ENCODE peak calls at places on chromosomes 1 and 21, in seven cellular contexts. One of them, this sample, is unnamed.

GRCh38 chr1:53267761-53268160 is 29.4 kb upstream of the MAGOH start:
- DNase-seq in HepG2: no peak
- DNase-seq in GM12878: no peak
- DNase-seq in H1: no peak
- DNase-seq in SK-N-SH: no peak
- DNase-seq in K562: no peak
- DNase-seq in HCT116: no peak
- DNase-seq in this sample: no peak

GRCh38 chr1:181508486-181509165 is 25.3 kb downstream of the CACNA1E start:
- DNase-seq in HepG2: no peak
- DNase-seq in GM12878: peak; percentile 69
- DNase-seq in H1: no peak
- DNase-seq in SK-N-SH: no peak
- DNase-seq in K562: no peak
- DNase-seq in HCT116: no peak
- DNase-seq in this sample: no peak

GRCh38 chr1:57061369-57061768 is 95.6 kb upstream of the C8B start:
- DNase-seq in HepG2: peak; percentile 76
- DNase-seq in GM12878: no peak
- DNase-seq in H1: no peak
- DNase-seq in SK-N-SH: no peak
- DNase-seq in K562: peak; percentile 4
- DNase-seq in HCT116: no peak
- DNase-seq in this sample: no peak

GRCh38 chr1:245871881-245872280 is 635.2 kb downstream of the SMYD3 start:
- DNase-seq in HepG2: no peak
- DNase-seq in GM12878: no peak
- DNase-seq in H1: no peak
- DNase-seq in SK-N-SH: no peak
- DNase-seq in K562: no peak
- DNase-seq in HCT116: no peak
- DNase-seq in this sample: no peak

GRCh38 chr1:201432814-201433213 is 11.3 kb upstream of the TNNI1 start:
- DNase-seq in HepG2: no peak
- DNase-seq in GM12878: no peak
- DNase-seq in H1: no peak
- DNase-seq in SK-N-SH: no peak
- DNase-seq in K562: no peak
- DNase-seq in HCT116: no peak
- DNase-seq in this sample: no peak

GRCh38 chr1:94090761-94091160 is 30.2 kb downstream of the ABCA4 start:
- DNase-seq in HepG2: no peak
- DNase-seq in GM12878: no peak
- DNase-seq in H1: no peak
- DNase-seq in SK-N-SH: no peak
- DNase-seq in K562: no peak
- DNase-seq in HCT116: no peak
- DNase-seq in this sample: no peak

GRCh38 chr1:61131716-61132115 is 49.4 kb downstream of the NFIA start:
- DNase-seq in HepG2: no peak
- DNase-seq in GM12878: no peak
- DNase-seq in H1: no peak
- DNase-seq in SK-N-SH: peak; percentile 20
- DNase-seq in K562: no peak
- DNase-seq in HCT116: no peak
- DNase-seq in this sample: no peak

GRCh38 chr1:103525114-103525606 is 339 bp upstream of the RNPC3 start:
- DNase-seq in HepG2: peak; percentile 48
- DNase-seq in GM12878: no peak
- DNase-seq in H1: no peak
- DNase-seq in SK-N-SH: peak; percentile 58
- DNase-seq in K562: peak; percentile 77
- DNase-seq in HCT116: no peak
- DNase-seq in this sample: peak; percentile 36

GRCh38 chr21:17921579-17922530 is 102.7 kb upstream of the C21orf91 start:
- DNase-seq in HepG2: no peak
- DNase-seq in GM12878: no peak
- DNase-seq in H1: no peak
- DNase-seq in SK-N-SH: peak; percentile 19
- DNase-seq in K562: no peak
- DNase-seq in HCT116: no peak
- DNase-seq in this sample: no peak

GRCh38 chr1:102851616-102852015 is 256.7 kb downstream of the COL11A1 start:
- DNase-seq in HepG2: no peak
- DNase-seq in GM12878: no peak
- DNase-seq in H1: no peak
- DNase-seq in SK-N-SH: no peak
- DNase-seq in K562: no peak
- DNase-seq in HCT116: no peak
- DNase-seq in this sample: no peak

GRCh38 chr1:7983086-7983778 is 21.7 kb downstream of the PARK7 start:
- DNase-seq in HepG2: no peak
- DNase-seq in GM12878: no peak
- DNase-seq in H1: no peak
- DNase-seq in SK-N-SH: no peak
- DNase-seq in K562: no peak
- DNase-seq in HCT116: no peak
- DNase-seq in this sample: no peak

GRCh38 chr1:184801503-184801902 is 46.8 kb upstream of the EDEM3 start:
- DNase-seq in HepG2: no peak
- DNase-seq in GM12878: no peak
- DNase-seq in H1: no peak
- DNase-seq in SK-N-SH: no peak
- DNase-seq in K562: no peak
- DNase-seq in HCT116: no peak
- DNase-seq in this sample: peak; percentile 15

GRCh38 chr1:7752512-7753417 is 18.3 kb upstream of the VAMP3 start:
- DNase-seq in HepG2: peak; percentile 69
- DNase-seq in GM12878: no peak
- DNase-seq in H1: no peak
- DNase-seq in SK-N-SH: peak; percentile 62
- DNase-seq in K562: peak; percentile 71
- DNase-seq in HCT116: peak; percentile 32
- DNase-seq in this sample: no peak

GRCh38 chr1:67241200-67241746 is 66.4 kb upstream of the IL12RB2 start:
- DNase-seq in HepG2: no peak
- DNase-seq in GM12878: peak; percentile 27
- DNase-seq in H1: no peak
- DNase-seq in SK-N-SH: no peak
- DNase-seq in K562: no peak
- DNase-seq in HCT116: no peak
- DNase-seq in this sample: no peak

GRCh38 chr1:53277326-53277725 is 39.0 kb upstream of the MAGOH start:
- DNase-seq in HepG2: no peak
- DNase-seq in GM12878: no peak
- DNase-seq in H1: no peak
- DNase-seq in SK-N-SH: no peak
- DNase-seq in K562: no peak
- DNase-seq in HCT116: no peak
- DNase-seq in this sample: no peak

GRCh38 chr21:46150073-46150472 is 5.3 kb downstream of the FTCD start:
- DNase-seq in HepG2: no peak
- DNase-seq in GM12878: no peak
- DNase-seq in H1: no peak
- DNase-seq in SK-N-SH: no peak
- DNase-seq in K562: no peak
- DNase-seq in HCT116: no peak
- DNase-seq in this sample: no peak

GRCh38 chr1:66452162-66452561 is 81.8 kb upstream of the SGIP1 start:
- DNase-seq in HepG2: no peak
- DNase-seq in GM12878: no peak
- DNase-seq in H1: no peak
- DNase-seq in SK-N-SH: no peak
- DNase-seq in K562: no peak
- DNase-seq in HCT116: no peak
- DNase-seq in this sample: no peak

GRCh38 chr1:155127672-155128468 is at the start of gene EFNA1:
- DNase-seq in HepG2: peak; percentile 59
- DNase-seq in GM12878: no peak
- DNase-seq in H1: no peak
- DNase-seq in SK-N-SH: peak; percentile 84
- DNase-seq in K562: peak; percentile 76
- DNase-seq in HCT116: no peak
- DNase-seq in this sample: peak; percentile 83

GRCh38 chr1:230507671-230508407 is 81.7 kb upstream of the PGBD5 start:
- DNase-seq in HepG2: no peak
- DNase-seq in GM12878: no peak
- DNase-seq in H1: no peak
- DNase-seq in SK-N-SH: no peak
- DNase-seq in K562: no peak
- DNase-seq in HCT116: no peak
- DNase-seq in this sample: peak; percentile 55

GRCh38 chr1:5108740-5109139 is 454.3 kb downstream of the AJAP1 start:
- DNase-seq in HepG2: no peak
- DNase-seq in GM12878: no peak
- DNase-seq in H1: no peak
- DNase-seq in SK-N-SH: no peak
- DNase-seq in K562: no peak
- DNase-seq in HCT116: no peak
- DNase-seq in this sample: peak; percentile 20

GRCh38 chr1:92315766-92316413 is 17.0 kb downstream of the RPAP2 start:
- DNase-seq in HepG2: no peak
- DNase-seq in GM12878: no peak
- DNase-seq in H1: no peak
- DNase-seq in SK-N-SH: no peak
- DNase-seq in K562: no peak
- DNase-seq in HCT116: no peak
- DNase-seq in this sample: no peak

GRCh38 chr1:150562384-150563339 is 13.5 kb downstream of the ADAMTSL4 start:
- DNase-seq in HepG2: no peak
- DNase-seq in GM12878: peak; percentile 97
- DNase-seq in H1: no peak
- DNase-seq in SK-N-SH: no peak
- DNase-seq in K562: peak; percentile 53
- DNase-seq in HCT116: no peak
- DNase-seq in this sample: no peak

DNA sequence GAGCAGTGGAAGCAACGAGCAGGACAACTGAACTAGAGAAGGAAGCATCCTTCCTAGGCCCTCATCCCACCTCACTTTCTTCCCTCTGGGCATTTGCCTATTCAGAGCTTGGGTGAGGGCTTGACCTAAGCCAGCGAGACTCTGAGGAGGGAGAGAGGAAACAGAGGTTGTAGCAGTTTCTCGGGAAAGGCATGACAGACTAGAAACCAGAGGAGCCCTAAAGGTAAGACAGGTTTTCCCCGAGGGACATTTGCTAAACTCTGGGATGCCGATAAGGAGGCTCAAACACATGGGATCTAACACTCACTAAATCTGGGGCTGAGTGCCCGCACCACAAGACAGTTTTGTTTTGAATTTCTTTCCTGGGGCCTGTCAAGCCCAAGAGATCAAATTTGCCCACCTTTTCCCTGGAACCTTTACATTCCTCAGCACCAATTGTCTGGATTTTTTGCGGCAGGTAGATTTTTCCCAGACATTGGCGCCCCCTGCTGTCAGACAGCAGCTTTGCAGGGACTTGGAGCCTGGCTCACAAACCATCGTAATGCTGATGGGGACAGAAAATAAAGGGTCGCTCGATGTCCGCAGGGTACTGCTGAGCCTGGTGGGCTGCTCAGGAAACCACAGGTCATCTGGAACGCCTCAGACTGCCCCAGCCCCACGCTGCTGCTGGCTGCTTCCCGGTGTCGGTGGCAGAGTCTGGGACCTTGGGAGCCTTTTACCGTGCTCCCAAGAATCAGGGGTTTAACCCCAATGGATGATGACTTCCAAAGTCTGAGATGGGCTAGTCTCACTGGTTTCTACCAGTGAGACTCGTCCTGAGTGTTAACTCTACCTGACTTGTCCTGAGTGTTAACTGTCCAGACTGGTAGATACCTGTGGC is 23.4 kb upstream of the TSPAN2 start:
- DNase-seq in HepG2: no peak
- DNase-seq in GM12878: no peak
- DNase-seq in H1: no peak
- DNase-seq in SK-N-SH: peak; percentile 53
- DNase-seq in K562: peak; percentile 43
- DNase-seq in HCT116: peak; percentile 6
- DNase-seq in this sample: peak; percentile 31
- TF ChIP-seq JUND in HepG2: no peak
- TF ChIP-seq JUND in GM12878: no peak
- TF ChIP-seq JUND in H1: no peak
- TF ChIP-seq JUND in SK-N-SH: no peak
- TF ChIP-seq JUND in K562: no peak
- TF ChIP-seq JUND in HCT116: no peak
- TF ChIP-seq JUND in this sample: no peak

DNA sequence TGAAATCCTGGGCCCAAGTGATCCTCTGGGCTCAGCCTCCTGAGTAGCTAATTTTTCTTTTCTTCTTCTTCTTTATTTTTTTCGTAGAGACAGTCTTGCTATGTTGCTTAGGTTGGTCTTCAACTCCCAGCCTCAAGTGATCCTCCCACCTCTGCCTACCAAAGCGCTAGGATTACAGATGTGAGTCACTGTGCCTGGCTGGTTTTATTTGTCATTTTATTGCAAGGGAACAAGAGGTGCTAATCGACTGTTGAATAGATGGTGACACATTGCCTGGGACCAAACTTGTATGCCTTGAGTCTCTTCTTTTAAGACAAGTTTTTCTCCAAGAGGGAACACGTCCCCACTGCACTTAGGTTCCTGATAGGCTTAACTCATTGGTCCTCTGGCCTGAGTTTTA is 20.0 kb upstream of the KLHDC8A start:
- DNase-seq in HepG2: no peak
- DNase-seq in GM12878: no peak
- DNase-seq in H1: no peak
- DNase-seq in SK-N-SH: no peak
- DNase-seq in K562: no peak
- DNase-seq in HCT116: peak; percentile 50
- DNase-seq in this sample: no peak
- TF ChIP-seq JUND in HepG2: no peak
- TF ChIP-seq JUND in GM12878: no peak
- TF ChIP-seq JUND in H1: no peak
- TF ChIP-seq JUND in SK-N-SH: no peak
- TF ChIP-seq JUND in K562: no peak
- TF ChIP-seq JUND in HCT116: peak; percentile 47
- TF ChIP-seq JUND in this sample: no peak

DNA sequence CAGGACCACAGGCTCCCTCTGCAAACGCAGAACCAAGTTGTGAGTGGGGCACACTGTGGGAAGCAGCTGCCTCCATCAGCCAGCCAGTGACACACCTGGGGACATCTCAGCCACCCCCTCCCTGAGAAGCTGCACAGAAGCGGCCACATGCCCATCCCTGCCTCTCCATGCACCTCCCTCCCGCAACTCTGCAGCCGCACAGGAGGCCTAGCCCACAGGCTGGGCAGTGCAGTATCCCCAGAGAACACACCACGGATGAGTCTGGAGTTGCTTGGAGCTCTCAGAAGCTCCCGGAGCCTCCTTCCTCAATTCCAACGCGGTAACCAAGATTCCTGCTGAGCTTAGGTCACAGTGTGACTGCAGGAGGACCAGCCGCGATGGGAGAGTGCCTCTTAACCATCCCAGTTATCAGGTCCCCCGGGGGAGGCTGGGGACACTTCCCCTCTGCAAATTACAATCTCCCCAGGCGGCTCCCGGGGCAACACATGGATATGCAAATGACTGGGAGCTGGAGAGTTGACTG is 1.2 kb upstream of the WNT3A start:
- DNase-seq in HepG2: no peak
- DNase-seq in GM12878: no peak
- DNase-seq in H1: no peak
- DNase-seq in SK-N-SH: peak; percentile 25
- DNase-seq in K562: no peak
- DNase-seq in HCT116: no peak
- DNase-seq in this sample: no peak
- TF ChIP-seq JUND in HepG2: no peak
- TF ChIP-seq JUND in GM12878: no peak
- TF ChIP-seq JUND in H1: no peak
- TF ChIP-seq JUND in SK-N-SH: no peak
- TF ChIP-seq JUND in K562: no peak
- TF ChIP-seq JUND in HCT116: no peak
- TF ChIP-seq JUND in this sample: no peak

GRCh38 chr1:90344963-90345730 is 350.2 kb downstream of the ZNF326 start:
- DNase-seq in HepG2: no peak
- DNase-seq in GM12878: no peak
- DNase-seq in H1: no peak
- DNase-seq in SK-N-SH: no peak
- DNase-seq in K562: no peak
- DNase-seq in HCT116: no peak
- DNase-seq in this sample: no peak
- TF ChIP-seq JUND in HepG2: no peak
- TF ChIP-seq JUND in GM12878: no peak
- TF ChIP-seq JUND in H1: no peak
- TF ChIP-seq JUND in SK-N-SH: no peak
- TF ChIP-seq JUND in K562: no peak
- TF ChIP-seq JUND in HCT116: no peak
- TF ChIP-seq JUND in this sample: no peak

This sample was measured in T47D.